ENCODE peak calls at places on chromosomes 7 and 10, in ten cellular contexts. One of them, this sample, is unnamed.
A peak's percentile ranks its signal among the peaks of the same experiment; 100 is the strongest.

GRCh38 chr7:92810242-92810611 is 26.1 kb downstream of the CDK6 start:
- DNase-seq in AG10803: no peak
- DNase-seq in fibroblast of lung: peak; percentile 67
- DNase-seq in stomach: no peak
- DNase-seq in WTC11: no peak
- DNase-seq in endothelial cell: no peak
- DNase-seq in adrenal gland: peak; percentile 56
- DNase-seq in mucosa of descending colon: no peak
- DNase-seq in astrocyte of the spinal cord: no peak
- DNase-seq in GM20000: no peak
- DNase-seq in this sample: peak; percentile 13

GRCh38 chr10:8794860-8795259 is 740.4 kb downstream of the GATA3 start:
- DNase-seq in AG10803: no peak
- DNase-seq in GM20000: no peak
- DNase-seq in WTC11: no peak
- DNase-seq in fibroblast of lung: no peak
- DNase-seq in endothelial cell: no peak
- DNase-seq in adrenal gland: no peak
- DNase-seq in astrocyte of the spinal cord: no peak
- DNase-seq in stomach: no peak
- DNase-seq in mucosa of descending colon: no peak
- DNase-seq in this sample: no peak

GRCh38 chr10:12388671-12389070 is 39.3 kb downstream of the CAMK1D start:
- DNase-seq in AG10803: no peak
- DNase-seq in WTC11: no peak
- DNase-seq in adrenal gland: no peak
- DNase-seq in GM20000: no peak
- DNase-seq in endothelial cell: no peak
- DNase-seq in astrocyte of the spinal cord: no peak
- DNase-seq in fibroblast of lung: no peak
- DNase-seq in mucosa of descending colon: no peak
- DNase-seq in stomach: no peak
- DNase-seq in this sample: no peak

GRCh38 chr7:36784991-36785940 is 61.0 kb upstream of the AOAH start:
- DNase-seq in adrenal gland: peak; percentile 66
- DNase-seq in endothelial cell: no peak
- DNase-seq in AG10803: no peak
- DNase-seq in astrocyte of the spinal cord: no peak
- DNase-seq in GM20000: peak; percentile 45
- DNase-seq in mucosa of descending colon: peak; percentile 57
- DNase-seq in WTC11: no peak
- DNase-seq in fibroblast of lung: no peak
- DNase-seq in stomach: peak; percentile 44
- DNase-seq in this sample: peak; percentile 55

GRCh38 chr7:2870471-2870941 is 26.4 kb upstream of the GNA12 start:
- DNase-seq in adrenal gland: peak; percentile 72
- DNase-seq in fibroblast of lung: peak; percentile 59
- DNase-seq in stomach: peak; percentile 63
- DNase-seq in WTC11: peak; percentile 57
- DNase-seq in endothelial cell: peak; percentile 52
- DNase-seq in astrocyte of the spinal cord: peak; percentile 50
- DNase-seq in AG10803: peak; percentile 52
- DNase-seq in mucosa of descending colon: peak; percentile 70
- DNase-seq in GM20000: no peak
- DNase-seq in this sample: peak; percentile 58

GRCh38 chr10:36187382-36188042 is 545.4 kb upstream of the FZD8 start:
- DNase-seq in stomach: no peak
- DNase-seq in fibroblast of lung: no peak
- DNase-seq in GM20000: no peak
- DNase-seq in adrenal gland: no peak
- DNase-seq in mucosa of descending colon: no peak
- DNase-seq in astrocyte of the spinal cord: no peak
- DNase-seq in WTC11: no peak
- DNase-seq in endothelial cell: no peak
- DNase-seq in AG10803: no peak
- DNase-seq in this sample: no peak

GRCh38 chr10:77156406-77156879 is 481.2 kb downstream of the KCNMA1 start:
- DNase-seq in stomach: no peak
- DNase-seq in astrocyte of the spinal cord: peak; percentile 77
- DNase-seq in adrenal gland: no peak
- DNase-seq in GM20000: no peak
- DNase-seq in AG10803: peak; percentile 68
- DNase-seq in WTC11: no peak
- DNase-seq in mucosa of descending colon: peak; percentile 61
- DNase-seq in endothelial cell: no peak
- DNase-seq in fibroblast of lung: peak; percentile 84
- DNase-seq in this sample: no peak

GRCh38 chr10:98582363-98582762 is 135.6 kb upstream of the HPS1 start:
- DNase-seq in mucosa of descending colon: no peak
- DNase-seq in astrocyte of the spinal cord: no peak
- DNase-seq in endothelial cell: no peak
- DNase-seq in stomach: no peak
- DNase-seq in adrenal gland: no peak
- DNase-seq in GM20000: no peak
- DNase-seq in AG10803: no peak
- DNase-seq in WTC11: no peak
- DNase-seq in fibroblast of lung: no peak
- DNase-seq in this sample: no peak

GRCh38 chr7:36311539-36311938 is 78.1 kb upstream of the ANLN start:
- DNase-seq in endothelial cell: no peak
- DNase-seq in mucosa of descending colon: no peak
- DNase-seq in stomach: peak; percentile 14
- DNase-seq in fibroblast of lung: no peak
- DNase-seq in GM20000: no peak
- DNase-seq in WTC11: no peak
- DNase-seq in AG10803: no peak
- DNase-seq in adrenal gland: no peak
- DNase-seq in astrocyte of the spinal cord: no peak
- DNase-seq in this sample: no peak

GRCh38 chr7:95045236-95045923 is 138.0 kb downstream of the PPP1R9A start:
- DNase-seq in AG10803: peak; percentile 27
- DNase-seq in mucosa of descending colon: peak; percentile 43
- DNase-seq in fibroblast of lung: peak; percentile 27
- DNase-seq in adrenal gland: no peak
- DNase-seq in stomach: no peak
- DNase-seq in GM20000: no peak
- DNase-seq in astrocyte of the spinal cord: peak; percentile 39
- DNase-seq in endothelial cell: no peak
- DNase-seq in WTC11: peak; percentile 31
- DNase-seq in this sample: no peak

GRCh38 chr10:90149563-90149962 is 448.2 kb downstream of the KIF20B start:
- DNase-seq in stomach: no peak
- DNase-seq in astrocyte of the spinal cord: no peak
- DNase-seq in WTC11: no peak
- DNase-seq in AG10803: no peak
- DNase-seq in mucosa of descending colon: no peak
- DNase-seq in adrenal gland: no peak
- DNase-seq in endothelial cell: no peak
- DNase-seq in fibroblast of lung: no peak
- DNase-seq in GM20000: no peak
- DNase-seq in this sample: no peak

DNA sequence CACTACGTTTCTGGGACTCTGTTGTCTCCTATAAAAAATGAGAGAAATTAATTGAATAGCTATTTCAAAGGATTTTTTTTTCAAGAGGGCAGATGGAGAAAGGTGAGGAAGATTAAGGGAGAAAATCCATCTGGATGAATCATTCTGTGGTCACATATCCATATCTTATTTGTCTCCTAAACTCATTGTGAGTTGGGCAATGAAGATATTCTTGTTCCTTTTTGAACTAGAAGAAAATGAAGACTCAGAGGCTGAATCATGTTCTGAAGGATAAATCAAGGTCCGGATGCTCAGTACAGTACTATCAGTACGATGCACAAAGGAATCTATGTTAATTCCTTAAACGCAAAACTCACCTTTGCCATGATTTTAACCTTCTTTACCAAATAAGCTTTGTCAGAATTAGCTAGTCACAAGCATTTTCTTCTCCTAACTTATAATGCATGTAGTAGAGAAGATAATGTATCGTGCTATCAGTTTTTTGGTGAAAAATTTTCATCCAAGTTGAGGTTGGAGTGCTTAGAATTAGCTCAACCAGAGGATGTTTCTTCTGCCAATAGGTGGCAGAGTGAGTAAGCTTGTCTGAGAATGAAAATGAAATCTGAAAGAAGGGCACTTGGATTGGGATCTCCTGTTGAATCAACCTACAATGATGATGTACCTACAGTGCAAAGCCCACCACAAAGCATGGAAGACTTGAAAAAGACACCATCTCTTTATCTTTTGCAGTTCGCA is 446.9 kb downstream of the KIF20B start:
- DNase-seq in AG10803: no peak
- DNase-seq in endothelial cell: peak; percentile 11
- DNase-seq in GM20000: no peak
- DNase-seq in mucosa of descending colon: peak; percentile 10
- DNase-seq in WTC11: no peak
- DNase-seq in fibroblast of lung: peak; percentile 86
- DNase-seq in adrenal gland: no peak
- DNase-seq in stomach: no peak
- DNase-seq in astrocyte of the spinal cord: peak; percentile 67
- DNase-seq in this sample: no peak
- TF ChIP-seq CTCF in AG10803: no peak
- TF ChIP-seq CTCF in endothelial cell: peak; percentile 30
- TF ChIP-seq CTCF in GM20000: peak; percentile 44
- TF ChIP-seq CTCF in mucosa of descending colon: no peak
- TF ChIP-seq CTCF in WTC11: peak; percentile 36
- TF ChIP-seq CTCF in fibroblast of lung: peak; percentile 79
- TF ChIP-seq CTCF in adrenal gland: peak; percentile 52
- TF ChIP-seq CTCF in stomach: no peak
- TF ChIP-seq CTCF in astrocyte of the spinal cord: peak; percentile 71
- TF ChIP-seq CTCF in this sample: peak; percentile 36

GRCh38 chr10:3210251-3210650 is 37.7 kb upstream of the PITRM1 start:
- DNase-seq in GM20000: no peak
- DNase-seq in astrocyte of the spinal cord: no peak
- DNase-seq in WTC11: no peak
- DNase-seq in mucosa of descending colon: no peak
- DNase-seq in stomach: no peak
- DNase-seq in adrenal gland: no peak
- DNase-seq in fibroblast of lung: no peak
- DNase-seq in AG10803: no peak
- DNase-seq in endothelial cell: no peak
- DNase-seq in this sample: no peak
- TF ChIP-seq CTCF in GM20000: no peak
- TF ChIP-seq CTCF in astrocyte of the spinal cord: no peak
- TF ChIP-seq CTCF in WTC11: no peak
- TF ChIP-seq CTCF in mucosa of descending colon: no peak
- TF ChIP-seq CTCF in stomach: no peak
- TF ChIP-seq CTCF in adrenal gland: no peak
- TF ChIP-seq CTCF in fibroblast of lung: no peak
- TF ChIP-seq CTCF in AG10803: no peak
- TF ChIP-seq CTCF in endothelial cell: no peak
- TF ChIP-seq CTCF in this sample: no peak

GRCh38 chr7:44046321-44047061 is 2.0 kb downstream of the DBNL start:
- DNase-seq in fibroblast of lung: no peak
- DNase-seq in AG10803: no peak
- DNase-seq in adrenal gland: no peak
- DNase-seq in mucosa of descending colon: no peak
- DNase-seq in stomach: no peak
- DNase-seq in endothelial cell: no peak
- DNase-seq in GM20000: no peak
- DNase-seq in astrocyte of the spinal cord: no peak
- DNase-seq in WTC11: no peak
- DNase-seq in this sample: no peak
- TF ChIP-seq CTCF in fibroblast of lung: no peak
- TF ChIP-seq CTCF in AG10803: no peak
- TF ChIP-seq CTCF in adrenal gland: no peak
- TF ChIP-seq CTCF in mucosa of descending colon: no peak
- TF ChIP-seq CTCF in stomach: no peak
- TF ChIP-seq CTCF in endothelial cell: no peak
- TF ChIP-seq CTCF in GM20000: no peak
- TF ChIP-seq CTCF in astrocyte of the spinal cord: no peak
- TF ChIP-seq CTCF in WTC11: no peak
- TF ChIP-seq CTCF in this sample: no peak

GRCh38 chr7:6271091-6271658 is 1.2 kb downstream of the CYTH3 start:
- DNase-seq in stomach: peak; percentile 55
- DNase-seq in astrocyte of the spinal cord: peak; percentile 53
- DNase-seq in fibroblast of lung: peak; percentile 58
- DNase-seq in mucosa of descending colon: peak; percentile 52
- DNase-seq in AG10803: peak; percentile 66
- DNase-seq in WTC11: peak; percentile 22
- DNase-seq in GM20000: peak; percentile 48
- DNase-seq in adrenal gland: peak; percentile 61
- DNase-seq in endothelial cell: peak; percentile 31
- DNase-seq in this sample: no peak
- TF ChIP-seq CTCF in stomach: peak; percentile 49
- TF ChIP-seq CTCF in astrocyte of the spinal cord: peak; percentile 55
- TF ChIP-seq CTCF in fibroblast of lung: peak; percentile 60
- TF ChIP-seq CTCF in mucosa of descending colon: no peak
- TF ChIP-seq CTCF in AG10803: peak; percentile 54
- TF ChIP-seq CTCF in WTC11: no peak
- TF ChIP-seq CTCF in GM20000: no peak
- TF ChIP-seq CTCF in adrenal gland: peak; percentile 52
- TF ChIP-seq CTCF in endothelial cell: no peak
- TF ChIP-seq CTCF in this sample: peak; percentile 26

GRCh38 chr10:49184642-49185111 is 3.5 kb downstream of the TMEM273 start:
- DNase-seq in astrocyte of the spinal cord: no peak
- DNase-seq in mucosa of descending colon: no peak
- DNase-seq in AG10803: no peak
- DNase-seq in endothelial cell: no peak
- DNase-seq in WTC11: no peak
- DNase-seq in adrenal gland: no peak
- DNase-seq in GM20000: no peak
- DNase-seq in stomach: no peak
- DNase-seq in fibroblast of lung: no peak
- DNase-seq in this sample: no peak
- TF ChIP-seq CTCF in astrocyte of the spinal cord: no peak
- TF ChIP-seq CTCF in mucosa of descending colon: no peak
- TF ChIP-seq CTCF in AG10803: no peak
- TF ChIP-seq CTCF in endothelial cell: no peak
- TF ChIP-seq CTCF in WTC11: no peak
- TF ChIP-seq CTCF in adrenal gland: no peak
- TF ChIP-seq CTCF in GM20000: no peak
- TF ChIP-seq CTCF in stomach: no peak
- TF ChIP-seq CTCF in fibroblast of lung: no peak
- TF ChIP-seq CTCF in this sample: no peak